ENCODE peak calls at places on chromosomes 2 and 18, in ten cellular contexts. F, R, D, X, V, N, E, U, Z and I are unnamed samples.

GRCh38 chr2:128197059-128197458 is 106.1 kb downstream of the UGGT1 start:
- DNase-seq in R (no peak), N (no peak), X (no peak), F (no peak), E (no peak), Z (no peak), U (no peak), D (no peak), V (no peak), I (no peak)

GRCh38 chr2:144523606-144524131 is 3.8 kb upstream of the ZEB2 start:
- DNase-seq in Z (no peak), X (no peak), D (no peak), E (peak), R (no peak), F (no peak), V (no peak), U (no peak), N (no peak), I (no peak)

GRCh38 chr2:10476723-10477442 is 28.8 kb upstream of the ODC1 start:
- DNase-seq in Z (no peak), U (no peak), F (no peak), X (no peak), E (no peak), V (no peak), D (no peak), R (no peak), N (no peak), I (no peak)

GRCh38 chr18:41444943-41445342 is 510.1 kb upstream of the PIK3C3 start:
- DNase-seq in N (no peak), R (no peak), X (no peak), Z (no peak), U (peak), F (no peak), D (no peak), V (no peak), E (no peak), I (no peak)

GRCh38 chr18:2706903-2707302 is 51.4 kb downstream of the SMCHD1 start:
- DNase-seq in X (no peak), F (no peak), Z (no peak), N (no peak), V (no peak), U (no peak), E (no peak), D (no peak), R (no peak), I (no peak)

GRCh38 chr18:71807586-71807985 is 736.6 kb downstream of the CBLN2 start:
- DNase-seq in F (no peak), E (no peak), N (no peak), U (no peak), D (no peak), X (no peak), Z (no peak), R (no peak), V (no peak), I (no peak)

GRCh38 chr2:156340818-156341481 is 8.4 kb upstream of the NR4A2 start:
- DNase-seq in E (no peak), V (no peak), N (peak), Z (peak), X (no peak), D (no peak), F (no peak), U (no peak), R (no peak), I (peak)

GRCh38 chr2:157786663-157787363 is 89.3 kb downstream of the ACVR1 start:
- DNase-seq in N (no peak), F (no peak), E (peak), Z (no peak), X (no peak), R (no peak), D (no peak), U (no peak), V (no peak), I (no peak)

GRCh38 chr18:79465392-79465991 is 69.8 kb downstream of the NFATC1 start:
- DNase-seq in Z (peak), F (no peak), U (no peak), E (peak), R (no peak), D (peak), N (no peak), X (no peak), V (peak), I (peak)